ENCODE peak calls at places on chromosomes 12 and 14, in ten cellular contexts. V, X, J, C, E, S, Q, N, K and I are unnamed samples.

GRCh38 chr12:50573271-50573670 is 68.5 kb downstream of the DIP2B start:
- DNase-seq in V (no peak), X (no peak), J (no peak), C (no peak), E (no peak), S (no peak), Q (no peak), N (no peak), K (no peak), I (no peak)

GRCh38 chr12:4169522-4169921 is 104.0 kb upstream of the CCND2 start:
- DNase-seq in V (no peak), X (no peak), J (no peak), C (no peak), E (no peak), S (no peak), Q (no peak), N (no peak), K (no peak), I (no peak)

GRCh38 chr14:69916396-69916795 is 37.2 kb downstream of the SMOC1 start:
- DNase-seq in V (no peak), X (no peak), J (no peak), C (no peak), E (no peak), S (no peak), Q (no peak), N (no peak), K (no peak), I (no peak)

GRCh38 chr12:96510306-96510764 is 21.0 kb downstream of the CFAP54 start:
- DNase-seq in V (no peak), X (no peak), J (no peak), C (peak; percentile 57), E (no peak), S (no peak), Q (no peak), N (no peak), K (no peak), I (no peak)

GRCh38 chr14:97120204-97121120 is 323.3 kb downstream of the VRK1 start:
- DNase-seq in V (no peak), X (no peak), J (peak; percentile 10), C (no peak), E (no peak), S (no peak), Q (no peak), N (no peak), K (no peak), I (no peak)

GRCh38 chr14:32940066-32940651 is 1.5 kb downstream of the NPAS3 start:
- DNase-seq in V (no peak), X (no peak), J (no peak), C (peak; percentile 66), E (no peak), S (no peak), Q (no peak), N (no peak), K (no peak), I (no peak)

GRCh38 chr14:93994919-93995682 is 2.0 kb upstream of the CCDC197 start:
- DNase-seq in V (peak; percentile 81), X (peak; percentile 66), J (no peak), C (no peak), E (no peak), S (peak; percentile 56), Q (peak; percentile 94), N (no peak), K (peak; percentile 85), I (no peak)

GRCh38 chr12:119338593-119339363 is 4.2 kb downstream of the CCDC60 start:
- DNase-seq in V (no peak), X (no peak), J (no peak), C (no peak), E (no peak), S (no peak), Q (no peak), N (no peak), K (no peak), I (no peak)

GRCh38 chr14:72104011-72104613 is 171.9 kb downstream of the RGS6 start:
- DNase-seq in V (no peak), X (peak; percentile 37), J (peak; percentile 41), C (peak; percentile 1), E (peak; percentile 20), S (peak; percentile 6), Q (no peak), N (peak; percentile 19), K (no peak), I (peak; percentile 30)

GRCh38 chr12:6917491-6918231 is 3.3 kb downstream of the ENO2 start:
- DNase-seq in V (no peak), X (no peak), J (no peak), C (no peak), E (no peak), S (no peak), Q (peak; percentile 51), N (no peak), K (no peak), I (no peak)

GRCh38 chr12:52526511-52526951 is 6.3 kb upstream of the KRT5 start:
- DNase-seq in V (no peak), X (no peak), J (no peak), C (no peak), E (no peak), S (no peak), Q (peak; percentile 27), N (no peak), K (no peak), I (no peak)

GRCh38 chr12:90833228-90833627 is 121.7 kb downstream of the CCER1 start:
- DNase-seq in V (no peak), X (no peak), J (no peak), C (no peak), E (no peak), S (no peak), Q (no peak), N (no peak), K (no peak), I (no peak)

GRCh38 chr12:123119808-123120207 is 31.1 kb downstream of the PITPNM2 start:
- DNase-seq in V (no peak), X (no peak), J (peak; percentile 55), C (no peak), E (peak; percentile 51), S (no peak), Q (no peak), N (no peak), K (no peak), I (peak; percentile 83)

GRCh38 chr14:21097616-21098133 is 780 bp downstream of the ZNF219 start:
- DNase-seq in V (no peak), X (no peak), J (no peak), C (no peak), E (no peak), S (no peak), Q (peak; percentile 76), N (peak; percentile 37), K (no peak), I (no peak)

DNA sequence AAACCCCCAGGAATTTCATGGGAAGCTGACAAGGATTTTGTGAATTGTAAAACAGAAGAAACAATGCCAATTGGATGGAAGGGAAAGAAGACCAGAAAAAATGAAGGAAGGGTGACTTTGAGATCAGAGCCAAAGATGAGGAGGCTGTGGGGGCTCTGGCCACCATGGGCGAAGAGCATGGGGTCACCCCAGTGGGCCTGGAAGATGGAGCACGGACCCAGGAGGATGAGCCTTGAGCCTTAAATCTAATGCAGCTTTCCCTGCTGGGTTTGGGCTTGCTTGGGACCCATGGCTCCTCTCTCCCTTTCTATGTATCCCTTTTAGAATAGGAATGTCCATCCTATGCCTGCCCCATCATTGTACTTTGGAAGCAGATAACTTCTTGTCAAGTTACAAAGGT is 322.2 kb downstream of the TMEM121 start:
- DNase-seq in V (no peak), X (no peak), J (no peak), C (no peak), E (peak; percentile 3), S (no peak), Q (no peak), N (peak; percentile 19), K (no peak), I (no peak)
- TF ChIP-seq CTCF in V (no peak), X (no peak), J (no peak), C (no peak), E (no peak), S (no peak), Q (no peak), N (no peak), K (no peak), I (no peak)

GRCh38 chr14:75946785-75947184 is 35.0 kb downstream of the TGFB3 start:
- DNase-seq in V (no peak), X (no peak), J (no peak), C (no peak), E (no peak), S (no peak), Q (no peak), N (no peak), K (no peak), I (no peak)
- TF ChIP-seq CTCF in V (no peak), X (no peak), J (no peak), C (no peak), E (no peak), S (no peak), Q (no peak), N (no peak), K (no peak), I (no peak)

DNA sequence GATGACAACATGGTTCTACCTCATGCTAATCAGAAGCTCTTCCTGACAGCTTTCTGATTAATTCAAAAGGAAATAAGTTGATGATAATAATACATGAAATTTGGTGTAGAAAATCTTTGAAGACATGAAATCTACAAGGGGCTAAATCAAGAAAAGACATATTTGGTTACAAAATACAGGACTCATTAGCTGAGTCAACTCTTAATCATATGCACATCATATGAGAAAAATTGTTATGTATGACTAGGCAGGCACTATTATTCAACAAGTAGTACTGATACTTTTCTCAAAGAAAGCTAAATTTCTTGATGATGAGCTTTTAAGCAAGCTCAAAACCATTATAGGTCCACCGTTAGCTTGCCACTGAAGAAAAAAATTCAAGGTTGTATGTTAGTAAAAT is 7.1 kb downstream of the ABCC9 start:
- DNase-seq in V (no peak), X (no peak), J (no peak), C (no peak), E (no peak), S (no peak), Q (no peak), N (no peak), K (no peak), I (no peak)
- TF ChIP-seq CTCF in V (no peak), X (no peak), J (no peak), C (no peak), E (no peak), S (no peak), Q (no peak), N (no peak), K (no peak), I (no peak)

GRCh38 chr12:120342567-120343537 is 15.3 kb upstream of the PLA2G1B start:
- DNase-seq in V (no peak), X (no peak), J (no peak), C (no peak), E (no peak), S (no peak), Q (no peak), N (no peak), K (no peak), I (peak; percentile 15)

GRCh38 chr12:120343692-120344091 is 16.1 kb upstream of the PLA2G1B start:
- DNase-seq in V (no peak), X (no peak), J (no peak), C (no peak), E (no peak), S (no peak), Q (no peak), N (no peak), K (no peak), I (peak; percentile 9)

GRCh38 chr12:120346031-120346430 is 18.5 kb upstream of the PLA2G1B start:
- DNase-seq in V (no peak), X (no peak), J (no peak), C (no peak), E (peak; percentile 9), S (no peak), Q (no peak), N (no peak), K (no peak), I (no peak)

GRCh38 chr12:120347766-120348165 is 20.2 kb upstream of the PLA2G1B start:
- DNase-seq in V (no peak), X (no peak), J (no peak), C (no peak), E (peak; percentile 10), S (no peak), Q (no peak), N (no peak), K (no peak), I (no peak)

GRCh38 chr12:120346681-120347080 is 19.1 kb upstream of the PLA2G1B start:
- DNase-seq in V (no peak), X (no peak), J (no peak), C (no peak), E (peak; percentile 14), S (peak; percentile 39), Q (no peak), N (no peak), K (no peak), I (no peak)
- TF ChIP-seq CTCF in V (no peak), X (no peak), J (no peak), C (peak; percentile 22), E (no peak), S (no peak), Q (no peak), N (no peak), K (no peak), I (no peak)